ENCODE peak calls at places on chromosomes 7 and 10, in ten cellular contexts. One of them, this sample, is unnamed.

GRCh38 chr7:91264083-91264923 is at the start of gene FZD1:
- DNase-seq in adipocyte: peak
- DNase-seq in activated CD4-positive, alpha-beta T cell treated with anti-CD3 and anti-CD28 coated beads, Interleukin-2, amount 50 U/mL, for 1 hour: peak
- DNase-seq in uterus: peak
- DNase-seq in GM18507: peak
- DNase-seq in mucosa of gallbladder: peak
- DNase-seq in HT1080: peak
- DNase-seq in anterior cingulate cortex: peak
- DNase-seq in NCI-H1436: peak
- DNase-seq in NCI-H1417: peak
- DNase-seq in this sample: peak

GRCh38 chr10:74453151-74453550 is 302.1 kb downstream of the ADK start:
- DNase-seq in adipocyte: no peak
- DNase-seq in activated CD4-positive, alpha-beta T cell treated with anti-CD3 and anti-CD28 coated beads, Interleukin-2, amount 50 U/mL, for 1 hour: no peak
- DNase-seq in uterus: no peak
- DNase-seq in GM18507: no peak
- DNase-seq in mucosa of gallbladder: no peak
- DNase-seq in HT1080: no peak
- DNase-seq in anterior cingulate cortex: no peak
- DNase-seq in NCI-H1436: peak
- DNase-seq in NCI-H1417: peak
- DNase-seq in this sample: no peak

GRCh38 chr10:103493362-103493871 is at the start of gene NEURL1:
- DNase-seq in adipocyte: peak
- DNase-seq in activated CD4-positive, alpha-beta T cell treated with anti-CD3 and anti-CD28 coated beads, Interleukin-2, amount 50 U/mL, for 1 hour: no peak
- DNase-seq in uterus: no peak
- DNase-seq in GM18507: no peak
- DNase-seq in mucosa of gallbladder: no peak
- DNase-seq in HT1080: no peak
- DNase-seq in anterior cingulate cortex: no peak
- DNase-seq in NCI-H1436: peak
- DNase-seq in NCI-H1417: peak
- DNase-seq in this sample: peak

GRCh38 chr10:101032637-101033201 is 1.7 kb downstream of the SFXN3 start:
- DNase-seq in adipocyte: peak
- DNase-seq in activated CD4-positive, alpha-beta T cell treated with anti-CD3 and anti-CD28 coated beads, Interleukin-2, amount 50 U/mL, for 1 hour: peak
- DNase-seq in uterus: peak
- DNase-seq in GM18507: no peak
- DNase-seq in mucosa of gallbladder: peak
- DNase-seq in HT1080: peak
- DNase-seq in anterior cingulate cortex: peak
- DNase-seq in NCI-H1436: no peak
- DNase-seq in NCI-H1417: no peak
- DNase-seq in this sample: peak

GRCh38 chr7:67375427-67375826 is 378.8 kb downstream of the TYW1 start:
- DNase-seq in adipocyte: no peak
- DNase-seq in activated CD4-positive, alpha-beta T cell treated with anti-CD3 and anti-CD28 coated beads, Interleukin-2, amount 50 U/mL, for 1 hour: no peak
- DNase-seq in uterus: no peak
- DNase-seq in GM18507: no peak
- DNase-seq in mucosa of gallbladder: no peak
- DNase-seq in HT1080: no peak
- DNase-seq in anterior cingulate cortex: no peak
- DNase-seq in NCI-H1436: no peak
- DNase-seq in NCI-H1417: no peak
- DNase-seq in this sample: no peak

GRCh38 chr7:39198556-39198955 is 220.8 kb downstream of the POU6F2 start:
- DNase-seq in adipocyte: no peak
- DNase-seq in activated CD4-positive, alpha-beta T cell treated with anti-CD3 and anti-CD28 coated beads, Interleukin-2, amount 50 U/mL, for 1 hour: no peak
- DNase-seq in uterus: no peak
- DNase-seq in GM18507: no peak
- DNase-seq in mucosa of gallbladder: no peak
- DNase-seq in HT1080: no peak
- DNase-seq in anterior cingulate cortex: no peak
- DNase-seq in NCI-H1436: no peak
- DNase-seq in NCI-H1417: no peak
- DNase-seq in this sample: no peak

GRCh38 chr7:1533569-1534329 is 3.2 kb downstream of the MAFK start:
- DNase-seq in adipocyte: peak
- DNase-seq in activated CD4-positive, alpha-beta T cell treated with anti-CD3 and anti-CD28 coated beads, Interleukin-2, amount 50 U/mL, for 1 hour: no peak
- DNase-seq in uterus: peak
- DNase-seq in GM18507: no peak
- DNase-seq in mucosa of gallbladder: no peak
- DNase-seq in HT1080: peak
- DNase-seq in anterior cingulate cortex: no peak
- DNase-seq in NCI-H1436: no peak
- DNase-seq in NCI-H1417: no peak
- DNase-seq in this sample: no peak

GRCh38 chr7:135575296-135575695 is 17.6 kb downstream of the NUP205 start:
- DNase-seq in adipocyte: no peak
- DNase-seq in activated CD4-positive, alpha-beta T cell treated with anti-CD3 and anti-CD28 coated beads, Interleukin-2, amount 50 U/mL, for 1 hour: no peak
- DNase-seq in uterus: no peak
- DNase-seq in GM18507: no peak
- DNase-seq in mucosa of gallbladder: no peak
- DNase-seq in HT1080: no peak
- DNase-seq in anterior cingulate cortex: no peak
- DNase-seq in NCI-H1436: no peak
- DNase-seq in NCI-H1417: no peak
- DNase-seq in this sample: no peak

GRCh38 chr10:17981766-17982380 is 30.2 kb downstream of the SLC39A12 start:
- DNase-seq in adipocyte: peak
- DNase-seq in activated CD4-positive, alpha-beta T cell treated with anti-CD3 and anti-CD28 coated beads, Interleukin-2, amount 50 U/mL, for 1 hour: no peak
- DNase-seq in uterus: no peak
- DNase-seq in GM18507: no peak
- DNase-seq in mucosa of gallbladder: no peak
- DNase-seq in HT1080: peak
- DNase-seq in anterior cingulate cortex: no peak
- DNase-seq in NCI-H1436: no peak
- DNase-seq in NCI-H1417: no peak
- DNase-seq in this sample: no peak

GRCh38 chr10:74825371-74826141 is 844 bp upstream of the KAT6B start:
- DNase-seq in adipocyte: peak
- DNase-seq in activated CD4-positive, alpha-beta T cell treated with anti-CD3 and anti-CD28 coated beads, Interleukin-2, amount 50 U/mL, for 1 hour: peak
- DNase-seq in uterus: no peak
- DNase-seq in GM18507: no peak
- DNase-seq in mucosa of gallbladder: peak
- DNase-seq in HT1080: peak
- DNase-seq in anterior cingulate cortex: peak
- DNase-seq in NCI-H1436: peak
- DNase-seq in NCI-H1417: peak
- DNase-seq in this sample: peak

GRCh38 chr10:31032515-31033132 is 959 bp upstream of the ZNF438 start:
- DNase-seq in adipocyte: no peak
- DNase-seq in activated CD4-positive, alpha-beta T cell treated with anti-CD3 and anti-CD28 coated beads, Interleukin-2, amount 50 U/mL, for 1 hour: peak
- DNase-seq in uterus: no peak
- DNase-seq in GM18507: no peak
- DNase-seq in mucosa of gallbladder: no peak
- DNase-seq in HT1080: no peak
- DNase-seq in anterior cingulate cortex: no peak
- DNase-seq in NCI-H1436: no peak
- DNase-seq in NCI-H1417: no peak
- DNase-seq in this sample: peak

GRCh38 chr7:135785065-135785464 is 36.5 kb upstream of the FAM180A start:
- DNase-seq in adipocyte: no peak
- DNase-seq in activated CD4-positive, alpha-beta T cell treated with anti-CD3 and anti-CD28 coated beads, Interleukin-2, amount 50 U/mL, for 1 hour: no peak
- DNase-seq in uterus: no peak
- DNase-seq in GM18507: no peak
- DNase-seq in mucosa of gallbladder: no peak
- DNase-seq in HT1080: no peak
- DNase-seq in anterior cingulate cortex: no peak
- DNase-seq in NCI-H1436: no peak
- DNase-seq in NCI-H1417: no peak
- DNase-seq in this sample: no peak

GRCh38 chr10:93186631-93187030 is 112.9 kb downstream of the CYP26A1 start:
- DNase-seq in adipocyte: peak
- DNase-seq in activated CD4-positive, alpha-beta T cell treated with anti-CD3 and anti-CD28 coated beads, Interleukin-2, amount 50 U/mL, for 1 hour: no peak
- DNase-seq in uterus: no peak
- DNase-seq in GM18507: no peak
- DNase-seq in mucosa of gallbladder: no peak
- DNase-seq in HT1080: no peak
- DNase-seq in anterior cingulate cortex: no peak
- DNase-seq in NCI-H1436: no peak
- DNase-seq in NCI-H1417: no peak
- DNase-seq in this sample: no peak

GRCh38 chr10:62071846-62072281 is 170.4 kb downstream of the ARID5B start:
- DNase-seq in adipocyte: no peak
- DNase-seq in activated CD4-positive, alpha-beta T cell treated with anti-CD3 and anti-CD28 coated beads, Interleukin-2, amount 50 U/mL, for 1 hour: no peak
- DNase-seq in uterus: no peak
- DNase-seq in GM18507: no peak
- DNase-seq in mucosa of gallbladder: no peak
- DNase-seq in HT1080: peak
- DNase-seq in anterior cingulate cortex: no peak
- DNase-seq in NCI-H1436: no peak
- DNase-seq in NCI-H1417: no peak
- DNase-seq in this sample: no peak

GRCh38 chr10:29807407-29807806 is 172.6 kb upstream of the SVIL start:
- DNase-seq in adipocyte: peak
- DNase-seq in activated CD4-positive, alpha-beta T cell treated with anti-CD3 and anti-CD28 coated beads, Interleukin-2, amount 50 U/mL, for 1 hour: no peak
- DNase-seq in uterus: no peak
- DNase-seq in GM18507: no peak
- DNase-seq in mucosa of gallbladder: no peak
- DNase-seq in HT1080: peak
- DNase-seq in anterior cingulate cortex: no peak
- DNase-seq in NCI-H1436: no peak
- DNase-seq in NCI-H1417: no peak
- DNase-seq in this sample: no peak

GRCh38 chr7:1123721-1124120 is 35.8 kb downstream of the GPER1 start:
- DNase-seq in adipocyte: peak
- DNase-seq in activated CD4-positive, alpha-beta T cell treated with anti-CD3 and anti-CD28 coated beads, Interleukin-2, amount 50 U/mL, for 1 hour: no peak
- DNase-seq in uterus: peak
- DNase-seq in GM18507: no peak
- DNase-seq in mucosa of gallbladder: peak
- DNase-seq in HT1080: no peak
- DNase-seq in anterior cingulate cortex: peak
- DNase-seq in NCI-H1436: no peak
- DNase-seq in NCI-H1417: no peak
- DNase-seq in this sample: peak

GRCh38 chr7:134991469-134992339 is 5.4 kb downstream of the AGBL3 start:
- DNase-seq in adipocyte: peak
- DNase-seq in activated CD4-positive, alpha-beta T cell treated with anti-CD3 and anti-CD28 coated beads, Interleukin-2, amount 50 U/mL, for 1 hour: no peak
- DNase-seq in uterus: no peak
- DNase-seq in GM18507: no peak
- DNase-seq in mucosa of gallbladder: no peak
- DNase-seq in HT1080: no peak
- DNase-seq in anterior cingulate cortex: no peak
- DNase-seq in NCI-H1436: no peak
- DNase-seq in NCI-H1417: no peak
- DNase-seq in this sample: no peak

GRCh38 chr10:49631975-49632374 is 18.1 kb downstream of the CHAT start:
- DNase-seq in adipocyte: no peak
- DNase-seq in activated CD4-positive, alpha-beta T cell treated with anti-CD3 and anti-CD28 coated beads, Interleukin-2, amount 50 U/mL, for 1 hour: no peak
- DNase-seq in uterus: no peak
- DNase-seq in GM18507: no peak
- DNase-seq in mucosa of gallbladder: no peak
- DNase-seq in HT1080: no peak
- DNase-seq in anterior cingulate cortex: no peak
- DNase-seq in NCI-H1436: no peak
- DNase-seq in NCI-H1417: no peak
- DNase-seq in this sample: no peak

GRCh38 chr7:28411876-28412662 is at the start of gene CREB5:
- DNase-seq in adipocyte: no peak
- DNase-seq in activated CD4-positive, alpha-beta T cell treated with anti-CD3 and anti-CD28 coated beads, Interleukin-2, amount 50 U/mL, for 1 hour: no peak
- DNase-seq in uterus: no peak
- DNase-seq in GM18507: no peak
- DNase-seq in mucosa of gallbladder: no peak
- DNase-seq in HT1080: no peak
- DNase-seq in anterior cingulate cortex: no peak
- DNase-seq in NCI-H1436: no peak
- DNase-seq in NCI-H1417: peak
- DNase-seq in this sample: peak

GRCh38 chr10:132237871-132238270 is 51.1 kb downstream of the DPYSL4 start:
- DNase-seq in adipocyte: no peak
- DNase-seq in activated CD4-positive, alpha-beta T cell treated with anti-CD3 and anti-CD28 coated beads, Interleukin-2, amount 50 U/mL, for 1 hour: no peak
- DNase-seq in uterus: no peak
- DNase-seq in GM18507: no peak
- DNase-seq in mucosa of gallbladder: no peak
- DNase-seq in HT1080: no peak
- DNase-seq in anterior cingulate cortex: no peak
- DNase-seq in NCI-H1436: no peak
- DNase-seq in NCI-H1417: no peak
- DNase-seq in this sample: no peak

GRCh38 chr7:69115788-69116187 is 482.5 kb upstream of the AUTS2 start:
- DNase-seq in adipocyte: no peak
- DNase-seq in activated CD4-positive, alpha-beta T cell treated with anti-CD3 and anti-CD28 coated beads, Interleukin-2, amount 50 U/mL, for 1 hour: no peak
- DNase-seq in uterus: no peak
- DNase-seq in GM18507: no peak
- DNase-seq in mucosa of gallbladder: no peak
- DNase-seq in HT1080: no peak
- DNase-seq in anterior cingulate cortex: no peak
- DNase-seq in NCI-H1436: no peak
- DNase-seq in NCI-H1417: no peak
- DNase-seq in this sample: no peak

GRCh38 chr10:122098924-122099323 is 110.0 kb downstream of the TACC2 start:
- DNase-seq in adipocyte: no peak
- DNase-seq in activated CD4-positive, alpha-beta T cell treated with anti-CD3 and anti-CD28 coated beads, Interleukin-2, amount 50 U/mL, for 1 hour: no peak
- DNase-seq in uterus: no peak
- DNase-seq in GM18507: no peak
- DNase-seq in mucosa of gallbladder: no peak
- DNase-seq in HT1080: no peak
- DNase-seq in anterior cingulate cortex: no peak
- DNase-seq in NCI-H1436: no peak
- DNase-seq in NCI-H1417: no peak
- DNase-seq in this sample: no peak

GRCh38 chr7:131774419-131775220 is 218.2 kb upstream of the PODXL start:
- DNase-seq in adipocyte: peak
- DNase-seq in activated CD4-positive, alpha-beta T cell treated with anti-CD3 and anti-CD28 coated beads, Interleukin-2, amount 50 U/mL, for 1 hour: no peak
- DNase-seq in uterus: no peak
- DNase-seq in GM18507: no peak
- DNase-seq in mucosa of gallbladder: no peak
- DNase-seq in HT1080: no peak
- DNase-seq in anterior cingulate cortex: no peak
- DNase-seq in NCI-H1436: no peak
- DNase-seq in NCI-H1417: no peak
- DNase-seq in this sample: no peak

GRCh38 chr10:76871697-76872295 is 765.8 kb downstream of the KCNMA1 start:
- DNase-seq in adipocyte: no peak
- DNase-seq in activated CD4-positive, alpha-beta T cell treated with anti-CD3 and anti-CD28 coated beads, Interleukin-2, amount 50 U/mL, for 1 hour: no peak
- DNase-seq in uterus: no peak
- DNase-seq in GM18507: no peak
- DNase-seq in mucosa of gallbladder: no peak
- DNase-seq in HT1080: no peak
- DNase-seq in anterior cingulate cortex: no peak
- DNase-seq in NCI-H1436: no peak
- DNase-seq in NCI-H1417: peak
- DNase-seq in this sample: no peak

GRCh38 chr10:5557040-5557721 is 32.4 kb downstream of the CALML3 start:
- DNase-seq in adipocyte: no peak
- DNase-seq in activated CD4-positive, alpha-beta T cell treated with anti-CD3 and anti-CD28 coated beads, Interleukin-2, amount 50 U/mL, for 1 hour: no peak
- DNase-seq in uterus: peak
- DNase-seq in GM18507: no peak
- DNase-seq in mucosa of gallbladder: no peak
- DNase-seq in HT1080: no peak
- DNase-seq in anterior cingulate cortex: no peak
- DNase-seq in NCI-H1436: no peak
- DNase-seq in NCI-H1417: no peak
- DNase-seq in this sample: peak

GRCh38 chr7:139908792-139909191 is 79.7 kb downstream of the TBXAS1 start:
- DNase-seq in adipocyte: no peak
- DNase-seq in activated CD4-positive, alpha-beta T cell treated with anti-CD3 and anti-CD28 coated beads, Interleukin-2, amount 50 U/mL, for 1 hour: no peak
- DNase-seq in uterus: no peak
- DNase-seq in GM18507: no peak
- DNase-seq in mucosa of gallbladder: no peak
- DNase-seq in HT1080: no peak
- DNase-seq in anterior cingulate cortex: no peak
- DNase-seq in NCI-H1436: no peak
- DNase-seq in NCI-H1417: peak
- DNase-seq in this sample: no peak

GRCh38 chr10:63896992-63897391 is 375.8 kb downstream of the REEP3 start:
- DNase-seq in adipocyte: no peak
- DNase-seq in activated CD4-positive, alpha-beta T cell treated with anti-CD3 and anti-CD28 coated beads, Interleukin-2, amount 50 U/mL, for 1 hour: no peak
- DNase-seq in uterus: no peak
- DNase-seq in GM18507: no peak
- DNase-seq in mucosa of gallbladder: no peak
- DNase-seq in HT1080: no peak
- DNase-seq in anterior cingulate cortex: no peak
- DNase-seq in NCI-H1436: no peak
- DNase-seq in NCI-H1417: no peak
- DNase-seq in this sample: no peak

GRCh38 chr10:33982995-33983394 is 648.5 kb upstream of the NRP1 start:
- DNase-seq in adipocyte: peak
- DNase-seq in activated CD4-positive, alpha-beta T cell treated with anti-CD3 and anti-CD28 coated beads, Interleukin-2, amount 50 U/mL, for 1 hour: no peak
- DNase-seq in uterus: no peak
- DNase-seq in GM18507: no peak
- DNase-seq in mucosa of gallbladder: no peak
- DNase-seq in HT1080: no peak
- DNase-seq in anterior cingulate cortex: no peak
- DNase-seq in NCI-H1436: no peak
- DNase-seq in NCI-H1417: no peak
- DNase-seq in this sample: no peak

This sample was measured in dorsolateral prefrontal cortex.